ENCODE peak calls at places on chromosomes 7 and 10, in ten cellular contexts. B is IMR-90; G is fibroblast of the aortic adventitia; R is T-helper 2 cell; Z is endothelial cell; V is CD4-positive, alpha-beta T cell; Q is lung; D is DMS153; J is fibroblast of mammary gland; I is colonic mucosa. E is an unnamed sample.

GRCh38 chr7:140674356-140674800 is 1.6 kb downstream of the ADCK2 start:
- DNase-seq in D (no peak), J (no peak), V (no peak), G (no peak), Q (peak), R (no peak), Z (no peak), B (no peak), I (peak), E (no peak)

GRCh38 chr7:15011289-15011688 is 108.7 kb upstream of the DGKB start:
- DNase-seq in V (no peak), G (no peak), Q (no peak), Z (no peak), B (no peak), J (no peak), R (no peak), D (no peak), I (no peak), E (no peak)

GRCh38 chr10:412109-412508 is 276.9 kb downstream of the ZMYND11 start:
- DNase-seq in Z (no peak), V (no peak), D (no peak), I (no peak), R (no peak), Q (no peak), G (no peak), J (peak), B (no peak), E (peak)

GRCh38 chr7:140922741-140923345 is 1.9 kb downstream of the BRAF start:
- DNase-seq in G (no peak), Q (no peak), R (no peak), Z (no peak), B (no peak), V (no peak), I (no peak), D (no peak), J (no peak), E (no peak)

GRCh38 chr10:115049957-115050356 is 43.2 kb upstream of the ATRNL1 start:
- DNase-seq in I (no peak), R (no peak), Z (no peak), V (no peak), Q (no peak), G (peak), D (no peak), B (peak), J (no peak), E (no peak)

GRCh38 chr7:76351372-76351771 is 7.4 kb downstream of the YWHAG start:
- DNase-seq in R (no peak), Z (no peak), G (no peak), J (no peak), Q (no peak), I (no peak), V (no peak), B (no peak), D (no peak), E (no peak)

GRCh38 chr10:129546106-129546505 is 79.1 kb downstream of the MGMT start:
- DNase-seq in R (no peak), G (no peak), Q (no peak), Z (no peak), B (no peak), V (no peak), J (no peak), I (no peak), D (no peak), E (no peak)

GRCh38 chr10:21285742-21286311 is 239.7 kb downstream of the SKIDA1 start:
- DNase-seq in J (peak), I (no peak), G (peak), R (no peak), D (no peak), Q (no peak), Z (no peak), B (peak), V (no peak), E (no peak)

GRCh38 chr7:99309141-99309540 is 16.6 kb upstream of the ARPC1A start:
- DNase-seq in D (no peak), B (no peak), R (no peak), V (no peak), G (no peak), J (no peak), Q (no peak), Z (no peak), I (no peak), E (no peak)

GRCh38 chr7:117025891-117026290 is 72.6 kb downstream of the ST7 start:
- DNase-seq in I (no peak), D (no peak), G (no peak), Z (no peak), B (peak), Q (no peak), R (no peak), J (peak), V (no peak), E (no peak)

GRCh38 chr10:15719062-15719898 is 442 bp downstream of the ITGA8 start:
- DNase-seq in R (no peak), G (peak), D (no peak), V (no peak), B (no peak), J (no peak), Q (no peak), Z (peak), I (peak), E (peak)

GRCh38 chr10:78997635-78998618 is 70.8 kb upstream of the ZMIZ1 start:
- DNase-seq in I (no peak), Z (no peak), B (no peak), Q (no peak), D (no peak), J (no peak), R (no peak), G (peak), V (no peak), E (no peak)

GRCh38 chr10:43054593-43054992 is 22.3 kb upstream of the RET start:
- DNase-seq in G (no peak), I (no peak), Q (no peak), V (no peak), D (no peak), R (no peak), J (no peak), Z (no peak), B (no peak), E (no peak)

GRCh38 chr10:124736491-124737136 is 7.6 kb downstream of the FAM53B start:
- DNase-seq in V (no peak), J (peak), R (no peak), I (peak), D (no peak), B (peak), Z (no peak), Q (peak), G (peak), E (no peak)

GRCh38 chr7:57646219-57646900 is 196.4 kb downstream of the ZNF716 start:
- DNase-seq in J (no peak), V (no peak), B (no peak), D (no peak), Z (no peak), R (no peak), I (no peak), Q (no peak), G (no peak), E (no peak)

GRCh38 chr10:102231357-102232318 is 5.5 kb downstream of the ELOVL3 start:
- DNase-seq in R (peak), I (peak), V (peak), D (peak), G (no peak), B (no peak), Q (peak), J (no peak), Z (peak), E (peak)

GRCh38 chr10:123995082-123995460 is 98.3 kb downstream of the CHST15 start:
- DNase-seq in B (peak), Q (peak), I (no peak), V (no peak), G (no peak), Z (no peak), D (no peak), R (no peak), J (peak), E (peak)

GRCh38 chr10:113527181-113527580 is 25.7 kb upstream of the HABP2 start:
- DNase-seq in R (no peak), I (no peak), V (no peak), Z (no peak), J (no peak), Q (no peak), D (no peak), B (no peak), G (no peak), E (no peak)

GRCh38 chr7:521221-522070 is 1.8 kb upstream of the PDGFA start:
- DNase-seq in Z (peak), R (no peak), G (peak), B (peak), V (no peak), Q (no peak), D (no peak), J (peak), I (no peak), E (peak)

GRCh38 chr10:30893208-30893607 is 138.5 kb downstream of the ZNF438 start:
- DNase-seq in Q (no peak), J (peak), G (no peak), D (no peak), V (no peak), I (no peak), B (peak), Z (no peak), R (no peak), E (peak)

GRCh38 chr10:10498781-10499180 is 518.9 kb upstream of the CELF2 start:
- DNase-seq in D (no peak), V (no peak), I (no peak), J (peak), R (no peak), B (peak), G (peak), Z (no peak), Q (no peak), E (peak)

GRCh38 chr7:98730331-98730730 is 113.2 kb downstream of the NPTX2 start:
- DNase-seq in B (no peak), Z (no peak), V (no peak), D (no peak), G (no peak), Q (no peak), I (no peak), R (no peak), J (no peak), E (no peak)

GRCh38 chr7:54796150-54796549 is 37.1 kb upstream of the SEC61G start:
- DNase-seq in Q (no peak), J (peak), B (peak), I (no peak), Z (no peak), R (no peak), V (no peak), G (no peak), D (no peak), E (no peak)

GRCh38 chr7:4479367-4480039 is 202.6 kb upstream of the FOXK1 start:
- DNase-seq in I (peak), G (no peak), J (peak), D (peak), V (no peak), Z (no peak), Q (no peak), B (peak), R (no peak), E (peak)

GRCh38 chr10:1107679-1108078 is 51.5 kb downstream of the WDR37 start:
- DNase-seq in J (no peak), Z (no peak), I (peak), G (no peak), Q (no peak), V (no peak), B (no peak), R (no peak), D (peak), E (no peak)

GRCh38 chr10:94680544-94680943 is 3.0 kb upstream of the CYP2C18 start:
- DNase-seq in G (peak), I (no peak), Z (no peak), D (no peak), J (peak), Q (no peak), V (no peak), B (no peak), R (no peak), E (no peak)

GRCh38 chr10:9605231-9605630 is 1412.4 kb upstream of the CELF2 start:
- DNase-seq in J (peak), G (no peak), B (no peak), I (no peak), R (no peak), Q (no peak), D (no peak), V (no peak), Z (no peak), E (peak)

GRCh38 chr10:101851411-101852116 is 8.0 kb upstream of the KCNIP2 start:
- DNase-seq in D (no peak), Q (no peak), B (peak), G (peak), R (no peak), I (no peak), Z (no peak), V (no peak), J (peak), E (no peak)

GRCh38 chr10:98404571-98405396 is 10.2 kb downstream of the PYROXD2 start:
- DNase-seq in I (no peak), G (peak), R (no peak), J (peak), Q (no peak), V (no peak), Z (no peak), B (peak), D (no peak), E (peak)

E was measured in foreskin fibroblast.